ENCODE peak calls at places on chromosomes 3 and 15, in nine cellular contexts. G is osteocyte, S is bronchial epithelial cell, V is right lobe of liver, D is astrocyte of the spinal cord, O is mucosa of descending colon, A is adrenal gland, R is AG10803, B is prostate gland. H is an unnamed sample.

GRCh38 chr15:45376967-45377629 is 1.2 kb downstream of the GATM start:
- DNase-seq in G (no peak), S (no peak), V (no peak), D (no peak), O (no peak), A (no peak), R (no peak), B (no peak), H (no peak)

GRCh38 chr15:75195766-75196241 is 5.9 kb upstream of the C15orf39 start:
- DNase-seq in G (no peak), S (no peak), V (no peak), D (no peak), O (no peak), A (no peak), R (no peak), B (no peak), H (no peak)

GRCh38 chr3:156711113-156711512 is 36.7 kb downstream of the TIPARP start:
- DNase-seq in G (no peak), S (no peak), V (no peak), D (no peak), O (no peak), A (no peak), R (no peak), B (no peak), H (no peak)

GRCh38 chr3:65979731-65980130 is 59.0 kb downstream of the MAGI1 start:
- DNase-seq in G (no peak), S (no peak), V (no peak), D (peak), O (no peak), A (peak), R (peak), B (no peak), H (peak)

GRCh38 chr15:100372695-100373036 is 30.9 kb upstream of the ADAMTS17 start:
- DNase-seq in G (no peak), S (no peak), V (no peak), D (no peak), O (no peak), A (peak), R (no peak), B (peak), H (no peak)

GRCh38 chr3:177126015-177126773 is 71.1 kb downstream of the TBL1XR1 start:
- DNase-seq in G (no peak), S (peak), V (no peak), D (peak), O (no peak), A (no peak), R (peak), B (no peak), H (peak)

GRCh38 chr3:52268036-52268435 is 10.4 kb downstream of the WDR82 start:
- DNase-seq in G (no peak), S (peak), V (no peak), D (no peak), O (no peak), A (no peak), R (no peak), B (no peak), H (no peak)

GRCh38 chr3:81545572-81545971 is 215.9 kb downstream of the GBE1 start:
- DNase-seq in G (no peak), S (peak), V (no peak), D (no peak), O (no peak), A (peak), R (peak), B (no peak), H (peak)

GRCh38 chr15:52085289-52085688 is 27.3 kb downstream of the BCL2L10 start:
- DNase-seq in G (no peak), S (peak), V (no peak), D (no peak), O (no peak), A (no peak), R (no peak), B (no peak), H (no peak)

GRCh38 chr3:42535981-42536784 is 33.7 kb downstream of the VIPR1 start:
- DNase-seq in G (no peak), S (peak), V (no peak), D (no peak), O (peak), A (peak), R (no peak), B (peak), H (peak)

GRCh38 chr3:147298511-147298982 is 107.8 kb downstream of the ZIC4 start:
- DNase-seq in G (no peak), S (peak), V (no peak), D (peak), O (peak), A (no peak), R (peak), B (no peak), H (peak)

GRCh38 chr3:34180532-34180931 is 382.1 kb downstream of the PDCD6IP start:
- DNase-seq in G (no peak), S (no peak), V (no peak), D (no peak), O (no peak), A (no peak), R (no peak), B (no peak), H (no peak)

GRCh38 chr3:111128884-111129283 is 57.3 kb downstream of the NECTIN3 start:
- DNase-seq in G (no peak), S (peak), V (no peak), D (peak), O (no peak), A (no peak), R (no peak), B (no peak), H (no peak)

GRCh38 chr3:129474986-129475804 is 35.2 kb downstream of the IFT122 start:
- DNase-seq in G (no peak), S (no peak), V (no peak), D (no peak), O (no peak), A (no peak), R (no peak), B (no peak), H (no peak)

GRCh38 chr3:115359507-115359906 is 212.4 kb upstream of the ZBTB20 start:
- DNase-seq in G (no peak), S (no peak), V (no peak), D (peak), O (no peak), A (no peak), R (no peak), B (no peak), H (no peak)

GRCh38 chr3:79032686-79033318 is 735.0 kb downstream of the ROBO1 start:
- DNase-seq in G (no peak), S (peak), V (no peak), D (peak), O (peak), A (peak), R (peak), B (peak), H (peak)

GRCh38 chr3:55468251-55468650 is 18.9 kb downstream of the WNT5A start:
- DNase-seq in G (no peak), S (no peak), V (no peak), D (peak), O (no peak), A (no peak), R (peak), B (no peak), H (peak)

GRCh38 chr3:147409143-147410121 is at the start of gene ZIC1:
- DNase-seq in G (peak), S (no peak), V (no peak), D (peak), O (no peak), A (no peak), R (peak), B (no peak), H (no peak)

GRCh38 chr3:21654662-21655061 is 96.3 kb downstream of the ZNF385D start:
- DNase-seq in G (no peak), S (peak), V (no peak), D (peak), O (no peak), A (no peak), R (peak), B (no peak), H (peak)

GRCh38 chr3:21647961-21648360 is 103.0 kb downstream of the ZNF385D start:
- DNase-seq in G (no peak), S (no peak), V (no peak), D (no peak), O (no peak), A (no peak), R (no peak), B (no peak), H (no peak)

GRCh38 chr3:21654241-21654640 is 96.8 kb downstream of the ZNF385D start:
- DNase-seq in G (no peak), S (peak), V (no peak), D (no peak), O (no peak), A (no peak), R (no peak), B (no peak), H (no peak)

GRCh38 chr3:21645121-21645897 is 105.7 kb downstream of the ZNF385D start:
- DNase-seq in G (no peak), S (peak), V (peak), D (peak), O (no peak), A (peak), R (peak), B (no peak), H (peak)

DNA sequence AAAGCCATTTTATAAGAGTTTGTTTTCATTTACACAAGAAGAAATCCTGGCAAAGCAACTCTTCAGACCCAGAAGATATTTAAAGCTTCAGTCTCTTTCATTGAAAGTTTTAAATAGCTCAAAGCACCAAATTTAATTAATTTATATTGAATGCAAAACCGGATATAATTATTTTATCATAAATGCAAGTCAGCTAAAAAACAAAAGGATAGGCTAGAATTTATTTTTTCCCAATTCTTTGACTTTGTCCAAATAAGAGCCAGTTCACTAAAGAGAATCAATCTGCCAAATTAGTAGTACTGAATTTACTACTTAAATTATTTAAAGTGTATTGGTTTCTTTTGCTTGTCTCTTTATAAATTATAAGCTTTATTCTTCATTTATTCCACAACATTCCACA is 101.5 kb downstream of the ZNF385D start:
- DNase-seq in G (no peak), S (no peak), V (no peak), D (no peak), O (no peak), A (no peak), R (no peak), B (no peak), H (no peak)
- TF ChIP-seq CTCF in G (no peak), S (no peak), V (no peak), D (no peak), O (no peak), A (no peak), R (no peak), B (no peak), H (no peak)

GRCh38 chr3:123880998-123881561 is 3.1 kb downstream of the MYLK start:
- DNase-seq in G (no peak), S (peak), V (no peak), D (peak), O (peak), A (peak), R (peak), B (no peak), H (peak)
- TF ChIP-seq CTCF in G (peak), S (peak), V (peak), D (peak), O (no peak), A (peak), R (peak), B (no peak), H (peak)

GRCh38 chr15:60079210-60079609 is 75.1 kb downstream of the FOXB1 start:
- DNase-seq in G (no peak), S (no peak), V (no peak), D (no peak), O (no peak), A (no peak), R (no peak), B (no peak), H (no peak)
- TF ChIP-seq CTCF in G (no peak), S (peak), V (peak), D (peak), O (no peak), A (no peak), R (peak), B (no peak), H (peak)

DNA sequence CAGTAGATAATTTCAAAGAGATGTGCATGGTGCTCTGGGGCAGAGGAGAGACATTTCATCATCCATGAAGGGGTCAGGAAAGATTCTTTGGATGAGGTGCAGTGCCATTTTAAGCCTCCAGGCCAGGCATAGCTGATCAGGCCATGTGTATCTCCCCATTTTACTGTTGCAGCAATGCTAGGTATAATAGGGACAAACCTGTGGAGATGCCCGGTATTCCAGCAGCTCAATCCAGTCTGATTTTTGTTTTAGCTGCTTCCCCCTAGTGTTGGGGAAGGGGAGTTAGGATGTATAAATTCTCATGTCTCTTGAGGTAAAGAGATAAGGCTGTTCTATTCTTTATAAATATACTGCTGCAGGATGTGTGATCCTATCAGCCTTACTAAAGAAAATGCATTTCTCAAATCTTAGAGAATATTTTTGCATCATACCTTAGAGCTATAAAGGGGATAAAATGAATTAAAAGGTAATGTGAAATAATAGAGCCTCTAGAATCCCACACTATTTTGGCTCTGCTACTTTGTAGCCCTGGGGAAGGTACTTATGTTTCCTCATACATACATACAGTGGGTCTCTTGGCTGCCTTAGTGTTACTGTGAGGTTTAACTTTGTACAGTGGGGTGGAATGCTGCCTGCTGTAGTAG is 5.2 kb downstream of the CDV3 start:
- DNase-seq in G (no peak), S (peak), V (no peak), D (peak), O (no peak), A (no peak), R (peak), B (no peak), H (peak)
- TF ChIP-seq CTCF in G (peak), S (peak), V (peak), D (peak), O (peak), A (peak), R (peak), B (no peak), H (peak)

DNA sequence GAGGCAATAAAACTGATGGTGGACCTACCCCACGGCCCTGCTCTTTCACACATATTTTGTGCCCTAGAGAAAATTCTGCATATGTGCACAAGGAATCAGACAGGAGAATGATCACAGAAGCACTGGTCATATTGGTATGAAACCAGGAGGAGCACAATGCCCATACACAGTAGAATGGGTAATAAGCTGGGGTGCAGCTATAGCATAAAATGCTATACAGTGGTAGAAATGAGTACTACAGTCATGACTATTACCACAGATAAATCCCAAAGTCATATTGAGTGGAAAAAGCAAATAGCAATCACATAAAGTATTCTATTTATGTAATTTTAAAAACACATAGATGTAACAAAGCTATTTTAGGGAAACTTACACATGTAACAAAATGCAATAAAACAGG is 175.9 kb upstream of the SLC24A5 start:
- DNase-seq in G (no peak), S (no peak), V (no peak), D (no peak), O (no peak), A (no peak), R (no peak), B (no peak), H (no peak)
- TF ChIP-seq CTCF in G (peak), S (no peak), V (no peak), D (no peak), O (no peak), A (no peak), R (no peak), B (no peak), H (no peak)

GRCh38 chr3:45628746-45629145 is 34.2 kb downstream of the LIMD1 start:
- DNase-seq in G (no peak), S (peak), V (no peak), D (no peak), O (no peak), A (no peak), R (no peak), B (no peak), H (no peak)
- TF ChIP-seq CTCF in G (no peak), S (no peak), V (no peak), D (no peak), O (no peak), A (no peak), R (no peak), B (no peak), H (no peak)

DNA sequence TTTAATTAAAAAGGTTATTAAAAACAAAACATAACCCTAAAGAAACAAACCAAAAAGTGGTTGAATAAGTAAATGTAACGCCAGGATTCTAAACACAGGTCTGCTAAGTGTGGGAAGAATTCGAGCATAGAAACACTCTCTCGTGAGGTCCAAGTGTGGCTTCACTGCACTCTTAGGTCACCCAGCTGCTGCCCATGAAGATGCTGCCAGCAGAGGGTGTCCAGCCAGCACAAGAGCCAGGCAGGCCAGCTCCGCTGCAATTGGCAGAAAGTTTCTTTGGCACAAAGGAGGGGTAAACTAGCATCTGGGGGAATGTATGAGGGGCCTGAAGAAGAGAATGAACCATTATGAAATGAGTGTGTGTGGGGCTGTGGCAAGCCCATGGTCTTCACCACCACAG is 215.7 kb upstream of the FEZF2 start:
- DNase-seq in G (no peak), S (no peak), V (no peak), D (no peak), O (no peak), A (no peak), R (no peak), B (no peak), H (no peak)
- TF ChIP-seq CTCF in G (no peak), S (no peak), V (no peak), D (peak), O (no peak), A (no peak), R (no peak), B (no peak), H (peak)

GRCh38 chr3:171644681-171645080 is 165.6 kb downstream of the PLD1 start:
- DNase-seq in G (no peak), S (no peak), V (no peak), D (no peak), O (no peak), A (no peak), R (no peak), B (no peak), H (no peak)

GRCh38 chr3:171643033-171643432 is 167.2 kb downstream of the PLD1 start:
- DNase-seq in G (no peak), S (no peak), V (no peak), D (no peak), O (no peak), A (no peak), R (no peak), B (no peak), H (no peak)

GRCh38 chr3:171646357-171647133 is 163.7 kb downstream of the PLD1 start:
- DNase-seq in G (no peak), S (peak), V (no peak), D (peak), O (no peak), A (no peak), R (peak), B (no peak), H (peak)

GRCh38 chr3:171640520-171641412 is 169.5 kb downstream of the PLD1 start:
- DNase-seq in G (no peak), S (peak), V (peak), D (peak), O (no peak), A (peak), R (peak), B (no peak), H (peak)
- TF ChIP-seq CTCF in G (peak), S (no peak), V (no peak), D (peak), O (no peak), A (no peak), R (peak), B (no peak), H (peak)

GRCh38 chr15:28861031-28861534 is 12.6 kb upstream of the GOLGA6L7 start:
- DNase-seq in G (no peak), S (no peak), V (no peak), D (no peak), O (no peak), A (no peak), R (no peak), B (no peak), H (no peak)
- TF ChIP-seq CTCF in G (no peak), S (no peak), V (no peak), D (no peak), O (no peak), A (no peak), R (no peak), B (no peak), H (no peak)

GRCh38 chr3:159914421-159914820 is 74.2 kb upstream of the IL12A start:
- DNase-seq in G (no peak), S (no peak), V (no peak), D (no peak), O (no peak), A (no peak), R (peak), B (no peak), H (peak)

GRCh38 chr3:159913712-159914414 is 74.8 kb upstream of the IL12A start:
- DNase-seq in G (no peak), S (no peak), V (no peak), D (no peak), O (no peak), A (no peak), R (no peak), B (no peak), H (no peak)

GRCh38 chr3:159911664-159912037 is 77.0 kb upstream of the IL12A start:
- DNase-seq in G (no peak), S (no peak), V (no peak), D (no peak), O (no peak), A (no peak), R (no peak), B (no peak), H (no peak)

GRCh38 chr3:159907828-159908227 is 80.8 kb upstream of the IL12A start:
- DNase-seq in G (no peak), S (no peak), V (no peak), D (no peak), O (no peak), A (no peak), R (peak), B (no peak), H (no peak)

DNA sequence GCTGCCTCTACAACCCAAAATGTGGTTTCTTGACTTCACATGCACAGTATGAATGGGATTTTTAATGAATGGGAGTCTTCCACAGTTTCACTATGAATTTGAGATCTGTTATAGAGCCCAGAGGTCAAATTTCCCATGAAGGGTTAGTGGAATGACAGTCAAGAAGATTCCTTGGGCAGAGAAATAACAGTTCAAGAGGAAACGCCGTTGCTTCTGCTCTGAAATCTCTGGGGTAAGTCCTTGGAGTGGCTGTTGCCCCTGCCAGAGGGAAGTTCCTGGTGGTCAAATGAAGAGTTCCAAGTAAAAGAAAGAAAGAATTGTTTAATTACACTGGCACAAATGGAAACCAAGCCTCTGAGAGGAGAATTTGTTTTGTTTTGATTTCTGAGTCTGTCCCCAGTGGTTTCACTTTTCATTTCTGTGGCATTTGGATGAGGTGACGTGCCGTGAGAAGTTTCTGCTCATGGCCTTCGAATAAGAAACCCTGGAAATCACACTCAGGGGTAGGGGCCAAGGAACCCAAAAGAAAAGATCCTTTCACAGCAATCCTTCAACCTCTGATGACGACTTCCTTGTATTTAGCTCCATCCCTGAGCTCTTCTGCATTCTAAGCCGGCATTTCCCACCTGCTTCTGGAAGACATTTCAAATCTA is 77.5 kb upstream of the IL12A start:
- DNase-seq in G (no peak), S (no peak), V (no peak), D (no peak), O (no peak), A (peak), R (peak), B (no peak), H (no peak)
- TF ChIP-seq CTCF in G (no peak), S (no peak), V (no peak), D (no peak), O (no peak), A (no peak), R (no peak), B (no peak), H (no peak)

H was measured in HFFc6.